ENCODE peak calls at places on chromosomes 13 and 19, in nine cellular contexts. D, C, P, Y, V, U, W, O and T are unnamed samples.

GRCh38 chr13:26983533-26984315 is 187.9 kb downstream of the USP12 start:
- DNase-seq in D (peak; percentile 48), C (no peak), P (no peak), Y (no peak), V (no peak), U (no peak), W (no peak), O (peak; percentile 41), T (peak; percentile 87)

GRCh38 chr13:77994166-77994565 is 75.5 kb upstream of the EDNRB start:
- DNase-seq in D (no peak), C (no peak), P (no peak), Y (no peak), V (no peak), U (no peak), W (no peak), O (no peak), T (peak; percentile 9)

GRCh38 chr13:50676602-50677001 is 166.9 kb downstream of the DLEU7 start:
- DNase-seq in D (no peak), C (no peak), P (no peak), Y (no peak), V (no peak), U (no peak), W (peak; percentile 69), O (peak; percentile 82), T (peak; percentile 86)

GRCh38 chr19:4707956-4708650 is 15.5 kb downstream of the DPP9 start:
- DNase-seq in D (no peak), C (no peak), P (no peak), Y (no peak), V (no peak), U (peak; percentile 48), W (peak; percentile 63), O (peak; percentile 41), T (no peak)

GRCh38 chr13:42272115-42272756 is at the start of gene AKAP11:
- DNase-seq in D (peak; percentile 90), C (peak; percentile 50), P (peak; percentile 82), Y (peak; percentile 51), V (peak; percentile 42), U (peak; percentile 57), W (no peak), O (peak; percentile 50), T (peak; percentile 47)

GRCh38 chr13:98041081-98041820 is 87.8 kb downstream of the IPO5 start:
- DNase-seq in D (no peak), C (no peak), P (no peak), Y (no peak), V (no peak), U (no peak), W (no peak), O (no peak), T (no peak)

GRCh38 chr19:41792513-41793413 is 3.6 kb upstream of the CEACAM3 start:
- DNase-seq in D (peak; percentile 75), C (peak; percentile 38), P (no peak), Y (peak; percentile 61), V (peak; percentile 63), U (peak; percentile 31), W (peak; percentile 30), O (peak; percentile 59), T (peak; percentile 38)

GRCh38 chr13:65540064-65540635 is 1690.0 kb downstream of the PCDH9 start:
- DNase-seq in D (no peak), C (no peak), P (no peak), Y (no peak), V (no peak), U (no peak), W (peak; percentile 5), O (peak; percentile 7), T (peak; percentile 0)

GRCh38 chr19:41709951-41710645 is 1.7 kb downstream of the CEACAM5 start:
- DNase-seq in D (no peak), C (no peak), P (no peak), Y (no peak), V (no peak), U (no peak), W (no peak), O (no peak), T (no peak)

GRCh38 chr13:98478134-98479129 is 98.5 kb downstream of the STK24 start:
- DNase-seq in D (peak; percentile 94), C (no peak), P (peak; percentile 31), Y (no peak), V (no peak), U (no peak), W (peak; percentile 50), O (no peak), T (peak; percentile 83)

GRCh38 chr13:36288794-36289391 is 8.7 kb downstream of the CCDC169 start:
- DNase-seq in D (no peak), C (no peak), P (no peak), Y (no peak), V (no peak), U (no peak), W (no peak), O (no peak), T (no peak)

GRCh38 chr19:29664753-29665214 is 477 bp upstream of the PLEKHF1 start:
- DNase-seq in D (no peak), C (no peak), P (no peak), Y (no peak), V (no peak), U (no peak), W (no peak), O (no peak), T (no peak)

GRCh38 chr19:4701557-4701956 is 22.1 kb downstream of the DPP9 start:
- DNase-seq in D (no peak), C (no peak), P (no peak), Y (no peak), V (no peak), U (no peak), W (no peak), O (no peak), T (no peak)

GRCh38 chr19:23310729-23311211 is 60.6 kb upstream of the ZNF724 start:
- DNase-seq in D (no peak), C (no peak), P (no peak), Y (no peak), V (no peak), U (no peak), W (no peak), O (no peak), T (peak; percentile 81)

GRCh38 chr13:51222510-51223283 is 499 bp downstream of the FAM124A start:
- DNase-seq in D (peak; percentile 81), C (no peak), P (no peak), Y (no peak), V (no peak), U (no peak), W (no peak), O (no peak), T (no peak)

GRCh38 chr13:80666782-80667537 is 326.0 kb upstream of the SPRY2 start:
- DNase-seq in D (no peak), C (no peak), P (no peak), Y (no peak), V (no peak), U (no peak), W (no peak), O (peak; percentile 91), T (no peak)